ENCODE peak calls at places on chromosomes 13 and 19, in six cellular contexts. M is GM20000, Y is cardiac fibroblast, Q is fibroblast of mammary gland, R is upper lobe of right lung, S is AG04450. U is an unnamed sample.

GRCh38 chr19:9913237-9914000 is 22.9 kb downstream of the OLFM2 start:
- DNase-seq in Q (no peak), M (peak; percentile 56), Y (no peak), R (peak; percentile 66), S (no peak), U (no peak)

GRCh38 chr19:49837009-49837310 is 14.0 kb upstream of the PTOV1 start:
- DNase-seq in R (no peak), Q (no peak), M (no peak), S (no peak), Y (peak; percentile 50), U (peak; percentile 62)

GRCh38 chr13:52832268-52832667 is 16.2 kb downstream of the PCDH8 start:
- DNase-seq in S (no peak), R (no peak), Y (no peak), M (no peak), Q (no peak), U (no peak)

GRCh38 chr13:25901460-25902376 is 150.1 kb downstream of the SHISA2 start:
- DNase-seq in S (no peak), R (no peak), Y (peak; percentile 73), Q (peak; percentile 8), M (peak; percentile 39), U (no peak)

GRCh38 chr19:6955082-6955481 is 66.1 kb downstream of the MBD3L2B start:
- DNase-seq in M (no peak), S (no peak), Y (no peak), Q (no peak), R (no peak), U (no peak)

GRCh38 chr19:51706885-51707284 is 13.8 kb downstream of the SPACA6 start:
- DNase-seq in R (no peak), Q (no peak), Y (peak; percentile 25), M (no peak), S (no peak), U (no peak)

GRCh38 chr19:5494780-5495179 is 39.6 kb downstream of the ZNRF4 start:
- DNase-seq in Q (no peak), M (no peak), Y (no peak), R (no peak), S (no peak), U (no peak)

GRCh38 chr13:114275309-114275708 is 6.1 kb upstream of the UPF3A start:
- DNase-seq in R (no peak), M (no peak), Y (peak; percentile 19), S (no peak), Q (no peak), U (no peak)

GRCh38 chr13:90386090-90386489 is 961.4 kb upstream of the MIR17HG start:
- DNase-seq in S (no peak), Y (no peak), R (no peak), Q (no peak), M (no peak), U (no peak)

GRCh38 chr19:48772503-48772953 is 17.2 kb downstream of the FGF21 start:
- DNase-seq in Y (no peak), S (no peak), Q (peak; percentile 34), R (no peak), M (no peak), U (no peak)

GRCh38 chr19:12077375-12077774 is 12.8 kb downstream of the ZNF844 start:
- DNase-seq in S (no peak), R (no peak), M (no peak), Q (no peak), Y (no peak), U (no peak)

GRCh38 chr13:23378009-23378632 is 55.4 kb downstream of the SACS start:
- DNase-seq in S (peak; percentile 94), Q (peak; percentile 100), R (no peak), Y (peak; percentile 98), M (peak; percentile 40), U (no peak)

GRCh38 chr19:372306-372890 is 27.8 kb upstream of the MIER2 start:
- DNase-seq in M (no peak), R (peak; percentile 62), Y (peak; percentile 66), S (peak; percentile 60), Q (peak; percentile 85), U (peak; percentile 65)

GRCh38 chr19:29785955-29786589 is 25.7 kb upstream of the CCNE1 start:
- DNase-seq in M (peak; percentile 55), R (no peak), Y (no peak), Q (no peak), S (no peak), U (no peak)
- TF ChIP-seq CTCF in M (peak; percentile 23), R (no peak), Y (peak; percentile 14), Q (peak; percentile 21), S (peak; percentile 17), U (peak; percentile 37)

GRCh38 chr13:70357031-70357430 is 248.8 kb upstream of the KLHL1 start:
- DNase-seq in R (no peak), Q (no peak), S (no peak), Y (no peak), M (no peak), U (no peak)

GRCh38 chr13:70347947-70348620 is 239.8 kb upstream of the KLHL1 start:
- DNase-seq in R (no peak), Q (no peak), S (no peak), M (no peak), Y (no peak), U (no peak)

DNA sequence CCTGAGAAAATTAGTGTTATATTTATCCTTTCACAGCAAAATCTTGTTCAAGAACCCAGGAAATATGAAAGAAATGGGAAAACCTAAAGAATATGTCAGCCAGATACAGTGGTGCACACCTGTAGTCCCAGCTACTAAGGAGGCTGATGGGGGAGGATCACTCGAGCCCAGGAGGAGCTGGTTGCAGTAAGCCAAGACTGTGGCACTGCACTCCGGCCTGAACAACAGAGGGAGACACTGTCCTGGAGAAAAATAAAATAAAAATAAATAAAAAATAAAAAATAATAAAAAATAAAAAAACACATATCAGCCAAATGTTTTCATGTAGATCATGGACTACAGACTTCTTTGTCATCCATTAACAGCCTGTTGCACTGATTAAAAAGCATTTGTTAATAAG is 244.8 kb upstream of the KLHL1 start:
- DNase-seq in S (no peak), M (no peak), R (no peak), Y (no peak), Q (no peak), U (no peak)
- TF ChIP-seq CTCF in S (no peak), M (no peak), R (no peak), Y (no peak), Q (no peak), U (peak; percentile 28)

GRCh38 chr19:15634105-15634504 is 6.6 kb upstream of the CYP4F3 start:
- DNase-seq in Y (no peak), R (no peak), S (no peak), Q (no peak), M (no peak), U (no peak)

GRCh38 chr19:15629003-15629880 is 11.5 kb upstream of the CYP4F3 start:
- DNase-seq in S (peak; percentile 2), Y (peak; percentile 59), Q (peak; percentile 40), R (peak; percentile 91), M (peak; percentile 86), U (no peak)

GRCh38 chr19:15635016-15635805 is 5.5 kb upstream of the CYP4F3 start:
- DNase-seq in S (no peak), R (no peak), M (no peak), Q (no peak), Y (no peak), U (no peak)

GRCh38 chr19:15633122-15633521 is 7.6 kb upstream of the CYP4F3 start:
- DNase-seq in Y (no peak), R (no peak), Q (no peak), M (no peak), S (no peak), U (no peak)

DNA sequence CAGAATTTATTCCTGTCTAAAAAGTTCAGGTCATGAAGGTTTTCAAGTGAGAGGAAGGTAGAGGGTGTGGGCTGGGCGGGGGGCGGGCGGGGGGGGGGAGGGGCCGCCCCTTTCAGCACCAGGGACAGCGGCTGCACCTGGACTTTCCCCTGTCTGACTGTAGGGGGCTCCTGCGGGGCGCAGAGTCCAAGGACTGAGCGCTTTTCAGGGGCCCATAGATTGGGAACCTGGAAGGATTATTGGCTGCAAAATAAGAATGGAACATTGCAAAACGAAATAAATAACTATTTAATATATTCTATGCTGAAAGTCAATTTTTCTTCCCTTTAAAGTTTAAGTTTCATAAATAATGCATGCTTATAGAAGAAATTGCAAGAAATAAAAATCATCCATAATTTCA is 8.9 kb upstream of the CYP4F3 start:
- DNase-seq in R (no peak), Y (peak; percentile 8), Q (peak; percentile 1), M (no peak), S (no peak), U (no peak)
- TF ChIP-seq CTCF in R (peak; percentile 42), Y (peak; percentile 42), Q (peak; percentile 40), M (no peak), S (peak; percentile 31), U (peak; percentile 44)

GRCh38 chr19:18856385-18857126 is 24.8 kb downstream of the UPF1 start:
- DNase-seq in R (no peak), M (no peak), Y (peak; percentile 40), S (no peak), Q (peak; percentile 71), U (no peak)
- TF ChIP-seq CTCF in R (no peak), M (no peak), Y (peak; percentile 30), S (peak; percentile 50), Q (peak; percentile 52), U (peak; percentile 54)

U was measured in type B pancreatic cell.